ENCODE peak calls at places on chromosomes 5 and 9, in six cellular contexts. L, S, Y, O, V and R are unnamed samples.

GRCh38 chr9:124820606-124821246 is 32.5 kb upstream of the WDR38 start:
- DNase-seq in L (peak; percentile 49), S (no peak), Y (no peak), O (no peak), V (peak; percentile 47), R (no peak)

GRCh38 chr9:86405926-86406325 is 51.7 kb upstream of the TUT7 start:
- DNase-seq in L (no peak), S (no peak), Y (no peak), O (peak; percentile 29), V (peak; percentile 79), R (no peak)

GRCh38 chr5:160420331-160420610 is 1.4 kb upstream of the PTTG1 start:
- DNase-seq in L (no peak), S (no peak), Y (no peak), O (no peak), V (no peak), R (no peak)

GRCh38 chr5:28807230-28807629 is 1768.8 kb upstream of the CDH9 start:
- DNase-seq in L (no peak), S (no peak), Y (no peak), O (no peak), V (peak; percentile 36), R (no peak)

GRCh38 chr5:61619777-61620518 is 287.9 kb downstream of the ZSWIM6 start:
- DNase-seq in L (no peak), S (no peak), Y (no peak), O (peak; percentile 70), V (no peak), R (no peak)

GRCh38 chr9:22244141-22245011 is 202.2 kb upstream of the DMRTA1 start:
- DNase-seq in L (no peak), S (peak; percentile 33), Y (no peak), O (peak; percentile 44), V (peak; percentile 65), R (peak; percentile 20)

GRCh38 chr5:175922192-175922885 is 45.8 kb downstream of the THOC3 start:
- DNase-seq in L (no peak), S (no peak), Y (no peak), O (no peak), V (peak; percentile 91), R (no peak)

GRCh38 chr5:102226321-102226720 is 69.8 kb downstream of the SLCO4C1 start:
- DNase-seq in L (no peak), S (no peak), Y (no peak), O (no peak), V (no peak), R (no peak)

GRCh38 chr5:40679998-40680681 is 425 bp downstream of the PTGER4 start:
- DNase-seq in L (no peak), S (no peak), Y (no peak), O (peak; percentile 19), V (no peak), R (peak; percentile 27)

GRCh38 chr5:45639038-45639437 is 57.1 kb downstream of the HCN1 start:
- DNase-seq in L (peak; percentile 49), S (peak; percentile 1), Y (no peak), O (no peak), V (peak; percentile 3), R (no peak)

GRCh38 chr5:68379275-68380026 is 163.9 kb downstream of the PIK3R1 start:
- DNase-seq in L (no peak), S (no peak), Y (no peak), O (no peak), V (no peak), R (no peak)

GRCh38 chr5:60891667-60892066 is 47.6 kb upstream of the ELOVL7 start:
- DNase-seq in L (no peak), S (no peak), Y (no peak), O (no peak), V (no peak), R (no peak)

GRCh38 chr9:37010976-37011375 is 23.1 kb downstream of the PAX5 start:
- DNase-seq in L (no peak), S (no peak), Y (no peak), O (no peak), V (no peak), R (no peak)

GRCh38 chr9:71690058-71690691 is 78.1 kb downstream of the CEMIP2 start:
- DNase-seq in L (no peak), S (no peak), Y (no peak), O (no peak), V (peak; percentile 51), R (no peak)

GRCh38 chr5:172870807-172871431 is 36.9 kb downstream of the ERGIC1 start:
- DNase-seq in L (no peak), S (no peak), Y (no peak), O (peak; percentile 37), V (no peak), R (no peak)

GRCh38 chr9:105251733-105252404 is 7.4 kb downstream of the SLC44A1 start:
- DNase-seq in L (no peak), S (no peak), Y (no peak), O (no peak), V (no peak), R (no peak)

GRCh38 chr5:9845185-9845584 is 215.0 kb upstream of the TAS2R1 start:
- DNase-seq in L (no peak), S (no peak), Y (no peak), O (no peak), V (no peak), R (no peak)

GRCh38 chr9:133731876-133732321 is 6.3 kb downstream of the SARDH start:
- DNase-seq in L (peak; percentile 68), S (peak; percentile 69), Y (peak; percentile 69), O (peak; percentile 39), V (peak; percentile 60), R (no peak)

GRCh38 chr5:174799146-174799545 is 74.8 kb downstream of the MSX2 start:
- DNase-seq in L (no peak), S (no peak), Y (peak; percentile 32), O (no peak), V (peak; percentile 86), R (no peak)

GRCh38 chr9:84754461-84754860 is 84.9 kb downstream of the NTRK2 start:
- DNase-seq in L (no peak), S (no peak), Y (no peak), O (no peak), V (no peak), R (peak; percentile 15)

GRCh38 chr5:143140492-143141231 is 262.8 kb downstream of the NR3C1 start:
- DNase-seq in L (no peak), S (peak; percentile 61), Y (no peak), O (no peak), V (no peak), R (no peak)

GRCh38 chr9:73979894-73980264 is 517.3 kb upstream of the RORB start:
- DNase-seq in L (no peak), S (no peak), Y (no peak), O (no peak), V (no peak), R (no peak)